ENCODE peak calls at places on chromosomes 4 and X, in four cellular contexts. Q is esophagus squamous epithelium, H is kidney epithelial cell, W is pancreas. X is an unnamed sample.

GRCh38 chrX:11461181-11462001 is 168.2 kb downstream of the AMELX start:
- DNase-seq in Q (no peak), H (no peak), W (no peak), X (peak; percentile 62)

GRCh38 chr4:152886201-152886600 is 49.9 kb upstream of the FHDC1 start:
- DNase-seq in Q (no peak), H (no peak), W (no peak), X (no peak)

GRCh38 chrX:107675823-107676555 is 47.7 kb downstream of the PRPS1 start:
- DNase-seq in Q (no peak), H (no peak), W (no peak), X (peak; percentile 30)

GRCh38 chr4:167903291-167903721 is 189.0 kb upstream of the ANXA10 start:
- DNase-seq in Q (no peak), H (no peak), W (no peak), X (peak; percentile 81)

GRCh38 chr4:123699823-123700822 is 303.5 kb downstream of the SPRY1 start:
- DNase-seq in Q (no peak), H (peak; percentile 61), W (no peak), X (peak; percentile 88)

GRCh38 chr4:73929285-73929684 is 52.5 kb downstream of the PF4 start:
- DNase-seq in Q (no peak), H (no peak), W (no peak), X (no peak)

GRCh38 chr4:160372390-160372789 is 1269.5 kb downstream of the RAPGEF2 start:
- DNase-seq in Q (no peak), H (no peak), W (no peak), X (no peak)

GRCh38 chr4:101010987-101011386 is 336.3 kb downstream of the PPP3CA start:
- DNase-seq in Q (no peak), H (no peak), W (no peak), X (no peak)

GRCh38 chr4:121213940-121214339 is 49.8 kb upstream of the TNIP3 start:
- DNase-seq in Q (no peak), H (no peak), W (no peak), X (no peak)

GRCh38 chrX:116462843-116463242 is at the start of gene CT83:
- DNase-seq in Q (no peak), H (no peak), W (no peak), X (no peak)

GRCh38 chr4:174828845-174829701 is at the start of gene GLRA3:
- DNase-seq in Q (no peak), H (peak; percentile 23), W (peak; percentile 54), X (peak; percentile 54)

GRCh38 chrX:153707406-153707805 is 16.8 kb downstream of the BCAP31 start:
- DNase-seq in Q (no peak), H (no peak), W (no peak), X (no peak)
- TF ChIP-seq CTCF in Q (no peak), H (no peak), W (no peak), X (no peak)

GRCh38 chrX:143632625-143633387 is 3.1 kb downstream of the SLITRK4 start:
- DNase-seq in Q (no peak), H (no peak), W (no peak), X (no peak)
- H3K27me3 ChIP-seq in Q (peaks cover 4% of the 10 kb centered on the region), H (no peaks in the 10 kb centered on the region), W (peaks cover 4% of the 10 kb centered on the region), X (no peaks in the 10 kb centered on the region)

DNA sequence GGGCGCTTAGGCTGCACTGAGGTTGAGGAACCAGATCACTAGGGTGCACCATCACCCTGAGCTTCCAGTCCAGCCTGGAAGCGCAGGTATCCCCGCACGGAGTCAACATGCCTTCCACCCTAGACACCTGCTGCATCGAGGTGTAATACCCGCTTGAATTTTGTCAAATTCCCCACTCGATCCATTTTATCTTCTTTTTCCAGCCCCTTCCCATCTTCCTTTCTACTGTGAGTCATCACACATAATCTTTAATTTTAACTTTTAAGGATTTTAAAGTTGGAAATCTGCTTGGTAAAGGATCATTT is 824 bp downstream of the PLK4 start:
- DNase-seq in Q (no peak), H (no peak), W (no peak), X (no peak)
- TF ChIP-seq CTCF in Q (no peak), H (no peak), W (no peak), X (peak; percentile 9)

GRCh38 chr4:6450709-6451108 is 21.7 kb downstream of the PPP2R2C start:
- DNase-seq in Q (no peak), H (no peak), W (no peak), X (no peak)

GRCh38 chr4:6452897-6453687 is 19.3 kb downstream of the PPP2R2C start:
- DNase-seq in Q (no peak), H (no peak), W (no peak), X (no peak)

GRCh38 chr4:6452116-6452896 is 20.1 kb downstream of the PPP2R2C start:
- DNase-seq in Q (no peak), H (no peak), W (no peak), X (no peak)

GRCh38 chr4:6449746-6450369 is 22.6 kb downstream of the PPP2R2C start:
- DNase-seq in Q (no peak), H (no peak), W (no peak), X (no peak)

GRCh38 chr4:6451309-6451708 is 21.1 kb downstream of the PPP2R2C start:
- DNase-seq in Q (no peak), H (no peak), W (no peak), X (no peak)
- H3K27me3 ChIP-seq in Q (no peaks in the 10 kb centered on the region), H (peaks cover 26% of the 10 kb centered on the region), W (no peaks in the 10 kb centered on the region), X (peaks cover 7% of the 10 kb centered on the region)